ENCODE peak calls at places on chromosomes 3 and 15, in six cellular contexts. R, O, M, I, X and P are unnamed samples.

GRCh38 chr3:72614394-72615074 is 233.7 kb downstream of the SHQ1 start:
- DNase-seq in R (no peak), O (peak; percentile 32), M (no peak), I (no peak), X (no peak), P (no peak)

GRCh38 chr15:68567345-68567744 is 11.4 kb upstream of the CORO2B start:
- DNase-seq in R (no peak), O (peak; percentile 8), M (no peak), I (no peak), X (no peak), P (no peak)

GRCh38 chr3:23762214-23763039 is 43.3 kb upstream of the UBE2E1 start:
- DNase-seq in R (peak; percentile 84), O (no peak), M (no peak), I (no peak), X (no peak), P (peak; percentile 83)

GRCh38 chr3:126926684-126927404 is 56.1 kb upstream of the PLXNA1 start:
- DNase-seq in R (no peak), O (peak; percentile 66), M (no peak), I (no peak), X (peak; percentile 76), P (no peak)

GRCh38 chr3:66863205-66864135 is 134.6 kb upstream of the KBTBD8 start:
- DNase-seq in R (no peak), O (no peak), M (no peak), I (no peak), X (no peak), P (no peak)

GRCh38 chr3:133459400-133459799 is 59.5 kb downstream of the BFSP2 start:
- DNase-seq in R (no peak), O (no peak), M (peak; percentile 21), I (peak; percentile 27), X (no peak), P (peak; percentile 33)

GRCh38 chr3:166752214-166752613 is 627.9 kb downstream of the ZBBX start:
- DNase-seq in R (no peak), O (no peak), M (no peak), I (no peak), X (peak; percentile 2), P (no peak)

GRCh38 chr15:31025996-31026395 is 34.6 kb upstream of the MTMR10 start:
- DNase-seq in R (no peak), O (peak; percentile 21), M (no peak), I (no peak), X (no peak), P (no peak)

GRCh38 chr3:173502983-173503568 is 105.5 kb downstream of the NLGN1 start:
- DNase-seq in R (no peak), O (no peak), M (no peak), I (no peak), X (no peak), P (no peak)

GRCh38 chr3:25604107-25604805 is 60.5 kb downstream of the TOP2B start:
- DNase-seq in R (no peak), O (peak; percentile 86), M (no peak), I (no peak), X (peak; percentile 37), P (no peak)

GRCh38 chr3:188404124-188404523 is 250.2 kb downstream of the LPP start:
- DNase-seq in R (no peak), O (no peak), M (no peak), I (no peak), X (no peak), P (no peak)

GRCh38 chr3:89340431-89340830 is 233.0 kb downstream of the EPHA3 start:
- DNase-seq in R (no peak), O (no peak), M (no peak), I (no peak), X (no peak), P (no peak)

GRCh38 chr3:11640009-11640673 is 3.6 kb downstream of the VGLL4 start:
- DNase-seq in R (no peak), O (no peak), M (no peak), I (no peak), X (no peak), P (no peak)

GRCh38 chr3:16912400-16913263 is 27.9 kb downstream of the PLCL2 start:
- DNase-seq in R (peak; percentile 86), O (no peak), M (no peak), I (no peak), X (no peak), P (no peak)

GRCh38 chr15:74174216-74174965 is 881 bp downstream of the ISLR start:
- DNase-seq in R (no peak), O (no peak), M (no peak), I (no peak), X (no peak), P (no peak)

GRCh38 chr15:73265536-73266153 is 103.1 kb downstream of the HCN4 start:
- DNase-seq in R (peak; percentile 46), O (peak; percentile 64), M (peak; percentile 76), I (peak; percentile 52), X (peak; percentile 56), P (peak; percentile 83)

GRCh38 chr3:175495331-175495730 is 636.2 kb downstream of the NAALADL2 start:
- DNase-seq in R (no peak), O (no peak), M (no peak), I (no peak), X (no peak), P (no peak)

GRCh38 chr3:190117995-190118394 is 2.7 kb downstream of the P3H2 start:
- DNase-seq in R (no peak), O (no peak), M (no peak), I (no peak), X (no peak), P (no peak)

GRCh38 chr3:53244281-53244680 is 11.5 kb downstream of the TKT start:
- DNase-seq in R (no peak), O (no peak), M (no peak), I (no peak), X (no peak), P (peak; percentile 36)

GRCh38 chr3:105960381-105960780 is 91.6 kb upstream of the CBLB start:
- DNase-seq in R (no peak), O (no peak), M (peak; percentile 5), I (no peak), X (no peak), P (no peak)

GRCh38 chr3:38111696-38112377 is 25.1 kb downstream of the ACAA1 start:
- DNase-seq in R (no peak), O (no peak), M (no peak), I (no peak), X (no peak), P (no peak)

GRCh38 chr3:181699171-181699903 is 12.4 kb upstream of the SOX2 start:
- DNase-seq in R (no peak), O (no peak), M (peak; percentile 78), I (no peak), X (no peak), P (no peak)

GRCh38 chr3:157294444-157294843 is 134.5 kb upstream of the CCNL1 start:
- DNase-seq in R (no peak), O (no peak), M (no peak), I (no peak), X (no peak), P (no peak)

GRCh38 chr15:78146437-78147154 is 2.6 kb upstream of the IDH3A start:
- DNase-seq in R (no peak), O (no peak), M (no peak), I (no peak), X (no peak), P (no peak)

GRCh38 chr15:66843581-66843980 is 141.5 kb downstream of the SMAD6 start:
- DNase-seq in R (no peak), O (no peak), M (no peak), I (no peak), X (no peak), P (no peak)

GRCh38 chr3:128875556-128876120 is 3.8 kb upstream of the ACAD9 start:
- DNase-seq in R (peak; percentile 54), O (peak; percentile 66), M (peak; percentile 78), I (peak; percentile 32), X (peak; percentile 3), P (peak; percentile 82)

GRCh38 chr3:168116279-168116678 is 20.6 kb upstream of the GOLIM4 start:
- DNase-seq in R (no peak), O (peak; percentile 94), M (no peak), I (no peak), X (no peak), P (no peak)

GRCh38 chr3:111712294-111713180 is 117.4 kb upstream of the ZBED2 start:
- DNase-seq in R (peak; percentile 71), O (no peak), M (peak; percentile 16), I (no peak), X (no peak), P (peak; percentile 86)

GRCh38 chr3:63192248-63192647 is 85.9 kb upstream of the SYNPR start:
- DNase-seq in R (no peak), O (no peak), M (no peak), I (no peak), X (no peak), P (no peak)

GRCh38 chr3:49865198-49865784 is 4.4 kb downstream of the CAMKV start:
- DNase-seq in R (no peak), O (no peak), M (no peak), I (no peak), X (no peak), P (no peak)

GRCh38 chr3:138259126-138259525 is 70.5 kb downstream of the NME9 start:
- DNase-seq in R (no peak), O (no peak), M (no peak), I (no peak), X (no peak), P (no peak)

GRCh38 chr3:184183679-184184078 is 2.3 kb upstream of the ABCF3 start:
- DNase-seq in R (no peak), O (no peak), M (no peak), I (no peak), X (no peak), P (no peak)
- H4K20me1 ChIP-seq in R (peaks cover 7% of the 10 kb centered on the region), O (peaks cover 6% of the 10 kb centered on the region), M (peaks cover 17% of the 10 kb centered on the region), I (peaks cover 4% of the 10 kb centered on the region), X (peaks cover 14% of the 10 kb centered on the region), P (peaks cover 20% of the 10 kb centered on the region)

GRCh38 chr3:197266331-197266730 is 32.1 kb downstream of the DLG1 start:
- DNase-seq in R (no peak), O (no peak), M (no peak), I (no peak), X (no peak), P (no peak)
- H4K20me1 ChIP-seq in R (peaks cover 24% of the 10 kb centered on the region), O (no peaks in the 10 kb centered on the region), M (peaks cover 48% of the 10 kb centered on the region), I (peaks cover 12% of the 10 kb centered on the region), X (peaks cover 11% of the 10 kb centered on the region), P (peaks cover 11% of the 10 kb centered on the region)

DNA sequence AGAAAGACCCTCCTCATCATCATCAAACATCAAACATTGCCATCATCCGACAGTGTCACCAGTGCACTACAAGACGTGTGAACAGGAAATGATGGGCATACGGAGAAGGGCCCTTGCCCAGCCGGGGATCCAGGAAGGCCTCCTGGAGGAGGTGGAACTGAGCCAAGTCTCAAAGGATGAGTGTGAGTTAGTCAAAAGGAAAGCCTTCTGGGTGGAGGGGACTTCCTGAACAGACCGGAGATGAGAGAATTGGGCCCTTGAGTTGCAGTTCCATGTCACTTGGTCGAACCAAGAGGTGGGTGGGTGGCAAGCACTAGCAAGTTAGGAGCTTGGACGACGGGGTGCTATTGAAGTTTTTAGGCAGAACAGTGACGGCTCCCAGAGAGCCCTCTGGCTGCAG is 8.5 kb downstream of the SEMA4B start:
- DNase-seq in R (no peak), O (no peak), M (no peak), I (no peak), X (peak; percentile 38), P (no peak)
- H4K20me1 ChIP-seq in R (no peaks in the 10 kb centered on the region), O (peaks cover 4% of the 10 kb centered on the region), M (peaks cover 33% of the 10 kb centered on the region), I (peaks cover 6% of the 10 kb centered on the region), X (peaks cover 17% of the 10 kb centered on the region), P (no peaks in the 10 kb centered on the region)

DNA sequence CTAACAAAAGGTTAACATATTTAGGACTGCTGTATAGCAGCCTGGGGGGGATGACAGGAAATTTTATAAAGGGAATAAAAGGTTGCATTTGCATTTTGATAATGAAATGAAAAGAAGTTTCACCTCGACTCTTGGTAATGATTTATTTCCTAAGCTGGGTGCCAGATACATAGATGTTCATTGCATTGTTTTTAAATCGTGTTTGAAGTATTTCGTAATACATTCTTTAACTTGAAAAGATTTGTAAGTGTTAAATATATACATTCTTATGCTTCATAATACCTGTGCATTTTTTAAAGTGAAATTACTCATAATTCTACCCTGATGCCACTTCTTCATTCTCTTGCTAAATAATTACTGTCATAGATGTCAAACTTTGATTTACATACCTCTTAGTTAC is 22.8 kb downstream of the LDHAL6B start:
- DNase-seq in R (no peak), O (no peak), M (no peak), I (no peak), X (no peak), P (no peak)
- H4K20me1 ChIP-seq in R (no peaks in the 10 kb centered on the region), O (no peaks in the 10 kb centered on the region), M (no peaks in the 10 kb centered on the region), I (no peaks in the 10 kb centered on the region), X (no peaks in the 10 kb centered on the region), P (no peaks in the 10 kb centered on the region)